ENCODE peak calls at places on chromosomes 7 and 10, in eight cellular contexts. U, C, V, E, Q, X, G and O are unnamed samples.

GRCh38 chr7:37069336-37069735 is 345.0 kb upstream of the AOAH start:
- DNase-seq in V (no peak), X (no peak), G (no peak), C (no peak), U (no peak), E (no peak), Q (no peak), O (no peak)

GRCh38 chr7:148084138-148084537 is 506.4 kb upstream of the C7orf33 start:
- DNase-seq in C (no peak), E (peak; percentile 19), U (peak; percentile 44), X (peak; percentile 49), V (peak; percentile 32), Q (peak; percentile 31), G (peak; percentile 81), O (peak; percentile 50)

GRCh38 chr10:103083977-103084320 is 109.1 kb downstream of the NT5C2 start:
- DNase-seq in C (no peak), Q (no peak), U (no peak), X (no peak), E (no peak), V (no peak), G (no peak), O (no peak)

GRCh38 chr7:84294907-84295455 is 100.4 kb upstream of the SEMA3A start:
- DNase-seq in V (no peak), Q (no peak), U (no peak), C (no peak), X (no peak), E (no peak), G (no peak), O (no peak)

GRCh38 chr10:62112325-62112724 is 156.3 kb downstream of the RTKN2 start:
- DNase-seq in Q (no peak), E (no peak), X (no peak), U (no peak), G (peak; percentile 57), C (no peak), V (no peak), O (no peak)

GRCh38 chr7:125347264-125347663 is 417.6 kb upstream of the POT1 start:
- DNase-seq in G (no peak), U (no peak), X (no peak), V (no peak), Q (no peak), E (no peak), C (no peak), O (no peak)

GRCh38 chr7:130292682-130293257 is at the start of gene CPA4:
- DNase-seq in E (peak; percentile 88), C (no peak), G (no peak), X (no peak), U (no peak), Q (peak; percentile 98), V (no peak), O (no peak)

GRCh38 chr7:120033114-120033513 is 239.9 kb upstream of the KCND2 start:
- DNase-seq in U (no peak), E (no peak), G (no peak), C (no peak), V (no peak), X (no peak), Q (peak; percentile 69), O (no peak)

GRCh38 chr7:126840869-126841268 is 411.9 kb downstream of the GRM8 start:
- DNase-seq in V (no peak), U (no peak), E (no peak), X (no peak), C (no peak), G (no peak), Q (no peak), O (no peak)

GRCh38 chr10:71144824-71145223 is 67.5 kb upstream of the UNC5B start:
- DNase-seq in C (no peak), Q (no peak), E (no peak), V (no peak), U (no peak), G (no peak), X (no peak), O (no peak)

GRCh38 chr10:132916421-132916841 is 25.9 kb downstream of the CFAP46 start:
- DNase-seq in E (no peak), C (no peak), X (no peak), Q (no peak), V (no peak), U (no peak), G (no peak), O (no peak)

GRCh38 chr10:34489973-34490372 is 325.1 kb downstream of the PARD3 start:
- DNase-seq in G (no peak), U (no peak), Q (peak; percentile 74), V (no peak), E (no peak), C (no peak), X (no peak), O (peak; percentile 8)

GRCh38 chr10:102752934-102753664 is 9.4 kb downstream of the WBP1L start:
- DNase-seq in G (peak; percentile 43), X (no peak), E (peak; percentile 7), U (no peak), Q (peak; percentile 84), V (no peak), C (no peak), O (no peak)

GRCh38 chr10:22005763-22006162 is 2.2 kb upstream of the DNAJC1 start:
- DNase-seq in U (no peak), C (no peak), V (no peak), G (no peak), E (no peak), X (no peak), Q (no peak), O (no peak)

GRCh38 chr7:110839866-110840265 is 251.1 kb upstream of the LRRN3 start:
- DNase-seq in E (no peak), V (no peak), C (no peak), G (peak; percentile 79), Q (peak; percentile 48), U (no peak), X (no peak), O (no peak)

GRCh38 chr7:5212633-5213285 is 22.7 kb downstream of the WIPI2 start:
- DNase-seq in Q (no peak), G (no peak), E (no peak), X (no peak), V (no peak), U (no peak), C (no peak), O (no peak)

GRCh38 chr7:151244156-151244870 is 4.2 kb downstream of the SMARCD3 start:
- DNase-seq in V (no peak), C (no peak), G (peak; percentile 70), Q (peak; percentile 35), U (peak; percentile 41), E (no peak), X (no peak), O (peak; percentile 53)

GRCh38 chr10:17950726-17951125 is 992 bp upstream of the SLC39A12 start:
- DNase-seq in X (no peak), U (no peak), G (no peak), C (no peak), Q (no peak), V (no peak), E (no peak), O (no peak)